ENCODE peak calls at places on chromosomes 2 and 18, in four cellular contexts. N, Q, P and K are unnamed samples.

GRCh38 chr18:6873352-6873751 is 143.8 kb downstream of the ARHGAP28 start:
- DNase-seq in N (no peak), Q (no peak), P (no peak), K (no peak)

GRCh38 chr2:545711-546650 is 131.2 kb downstream of the TMEM18 start:
- DNase-seq in N (no peak), Q (no peak), P (no peak), K (no peak)

GRCh38 chr2:78082555-78082954 is 560.4 kb upstream of the LRRTM4 start:
- DNase-seq in N (no peak), Q (no peak), P (no peak), K (no peak)

GRCh38 chr2:235416816-235417499 is 76.9 kb upstream of the AGAP1 start:
- DNase-seq in N (no peak), Q (no peak), P (peak; percentile 43), K (no peak)

GRCh38 chr2:144364988-144365738 is 154.8 kb downstream of the ZEB2 start:
- DNase-seq in N (no peak), Q (no peak), P (no peak), K (no peak)

GRCh38 chr2:8003462-8004075 is 678.3 kb upstream of the ID2 start:
- DNase-seq in N (no peak), Q (peak; percentile 73), P (no peak), K (peak; percentile 89)

GRCh38 chr2:63692002-63692606 is 103.3 kb downstream of the MDH1 start:
- DNase-seq in N (no peak), Q (no peak), P (peak; percentile 41), K (no peak)

GRCh38 chr2:56133441-56133840 is 50.3 kb upstream of the CCDC85A start:
- DNase-seq in N (no peak), Q (no peak), P (no peak), K (no peak)

GRCh38 chr2:147177449-147177848 is 667.4 kb upstream of the ACVR2A start:
- DNase-seq in N (no peak), Q (no peak), P (no peak), K (no peak)

GRCh38 chr2:219748673-219749570 is 121.5 kb downstream of the SLC4A3 start:
- DNase-seq in N (no peak), Q (no peak), P (no peak), K (no peak)

GRCh38 chr2:8169443-8169842 is 512.4 kb upstream of the ID2 start:
- DNase-seq in N (no peak), Q (no peak), P (no peak), K (no peak)

GRCh38 chr2:86037141-86037794 is 68.4 kb downstream of the POLR1A start:
- DNase-seq in N (no peak), Q (peak; percentile 88), P (no peak), K (peak; percentile 85)

GRCh38 chr2:172038604-172039003 is 38.9 kb downstream of the METAP1D start:
- DNase-seq in N (no peak), Q (no peak), P (no peak), K (no peak)

GRCh38 chr2:142750858-142751257 is 126.6 kb upstream of the KYNU start:
- DNase-seq in N (no peak), Q (no peak), P (peak; percentile 11), K (no peak)

GRCh38 chr2:71070294-71071025 is 2.0 kb downstream of the NAGK start:
- DNase-seq in N (no peak), Q (no peak), P (peak; percentile 66), K (no peak)

GRCh38 chr2:72278046-72278445 is 130.4 kb upstream of the CYP26B1 start:
- DNase-seq in N (no peak), Q (no peak), P (no peak), K (no peak)

GRCh38 chr2:227221120-227221519 is 56.7 kb downstream of the COL4A3 start:
- DNase-seq in N (no peak), Q (no peak), P (no peak), K (no peak)

GRCh38 chr2:232901711-232902578 is 31.9 kb downstream of the SNORC start:
- DNase-seq in N (no peak), Q (no peak), P (peak; percentile 60), K (no peak)

GRCh38 chr2:219611306-219611705 is 13.6 kb downstream of the STK11IP start:
- DNase-seq in N (no peak), Q (no peak), P (no peak), K (no peak)

GRCh38 chr2:175404839-175405238 is 223.3 kb upstream of the ATP5MC3 start:
- DNase-seq in N (no peak), Q (no peak), P (no peak), K (no peak)

GRCh38 chr2:53234548-53234903 is 533.1 kb upstream of the CHAC2 start:
- DNase-seq in N (no peak), Q (no peak), P (no peak), K (no peak)

GRCh38 chr2:28318462-28319117 is 74.1 kb upstream of the FOSL2 start:
- DNase-seq in N (no peak), Q (no peak), P (peak; percentile 70), K (no peak)

GRCh38 chr2:43714164-43714563 is 37.9 kb upstream of the C1GALT1C1L start:
- DNase-seq in N (no peak), Q (no peak), P (no peak), K (no peak)

GRCh38 chr2:50018938-50019337 is 864.6 kb upstream of the FSHR start:
- DNase-seq in N (no peak), Q (no peak), P (no peak), K (no peak)

GRCh38 chr2:9303528-9304225 is 97.1 kb downstream of the ASAP2 start:
- DNase-seq in N (no peak), Q (no peak), P (no peak), K (no peak)

GRCh38 chr2:54979645-54980044 is 70.6 kb downstream of the RTN4 start:
- DNase-seq in N (peak; percentile 65), Q (no peak), P (no peak), K (no peak)

GRCh38 chr2:139454251-139454650 is 674.1 kb upstream of the NXPH2 start:
- DNase-seq in N (no peak), Q (no peak), P (no peak), K (no peak)

GRCh38 chr2:14903709-14904374 is 271.3 kb downstream of the LRATD1 start:
- DNase-seq in N (no peak), Q (no peak), P (peak; percentile 72), K (no peak)

GRCh38 chr18:39701839-39702238 is 2136.2 kb upstream of the CELF4 start:
- DNase-seq in N (no peak), Q (no peak), P (peak; percentile 88), K (no peak)

GRCh38 chr2:54504866-54505265 is 48.7 kb downstream of the SPTBN1 start:
- DNase-seq in N (no peak), Q (no peak), P (no peak), K (no peak)

GRCh38 chr2:232406556-232407310 is at the start of gene ALPG:
- DNase-seq in N (no peak), Q (no peak), P (no peak), K (peak; percentile 72)

GRCh38 chr2:219293736-219294201 is 14.6 kb downstream of the DNAJB2 start:
- DNase-seq in N (no peak), Q (no peak), P (no peak), K (peak; percentile 64)

DNA sequence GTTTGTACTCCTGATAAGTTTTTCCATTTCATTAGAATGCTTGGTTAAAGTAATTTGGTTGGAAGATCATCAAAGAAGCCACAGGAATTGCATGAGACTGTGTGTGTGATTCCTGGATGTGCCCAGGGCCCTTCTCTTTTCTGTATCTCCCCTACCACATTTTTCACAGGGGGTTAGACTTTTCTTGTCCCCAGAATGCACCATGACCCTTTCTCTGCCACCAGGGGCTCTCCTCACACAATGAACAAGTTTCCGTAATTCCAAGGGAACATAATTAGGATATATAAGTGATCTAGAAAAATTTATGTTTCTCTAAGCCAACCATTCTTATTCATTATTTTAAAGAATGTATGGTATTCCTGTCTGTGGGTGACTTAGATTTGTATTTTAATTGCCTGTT is 291.8 kb downstream of the NEDD4L start:
- DNase-seq in N (no peak), Q (no peak), P (no peak), K (no peak)
- TF ChIP-seq CTCF in N (no peak), Q (no peak), P (no peak), K (no peak)

GRCh38 chr2:11396690-11396985 is 52.2 kb upstream of the ROCK2 start:
- DNase-seq in N (no peak), Q (no peak), P (no peak), K (no peak)

GRCh38 chr2:11397046-11397445 is 52.6 kb upstream of the ROCK2 start:
- DNase-seq in N (no peak), Q (no peak), P (no peak), K (no peak)

GRCh38 chr2:11399113-11399762 is 54.8 kb upstream of the ROCK2 start:
- DNase-seq in N (no peak), Q (no peak), P (no peak), K (no peak)

GRCh38 chr2:11397513-11397912 is 53.1 kb upstream of the ROCK2 start:
- DNase-seq in N (no peak), Q (no peak), P (no peak), K (no peak)

GRCh38 chr2:11398710-11399109 is 54.3 kb upstream of the ROCK2 start:
- DNase-seq in N (no peak), Q (no peak), P (no peak), K (no peak)
- TF ChIP-seq POLR2A in N (no peak), Q (no peak), P (no peak), K (no peak)

GRCh38 chr2:173432049-173432754 is 77.5 kb downstream of the CDCA7 start:
- DNase-seq in N (no peak), Q (no peak), P (no peak), K (no peak)

GRCh38 chr2:173431191-173431590 is 76.5 kb downstream of the CDCA7 start:
- DNase-seq in N (no peak), Q (no peak), P (no peak), K (no peak)

DNA sequence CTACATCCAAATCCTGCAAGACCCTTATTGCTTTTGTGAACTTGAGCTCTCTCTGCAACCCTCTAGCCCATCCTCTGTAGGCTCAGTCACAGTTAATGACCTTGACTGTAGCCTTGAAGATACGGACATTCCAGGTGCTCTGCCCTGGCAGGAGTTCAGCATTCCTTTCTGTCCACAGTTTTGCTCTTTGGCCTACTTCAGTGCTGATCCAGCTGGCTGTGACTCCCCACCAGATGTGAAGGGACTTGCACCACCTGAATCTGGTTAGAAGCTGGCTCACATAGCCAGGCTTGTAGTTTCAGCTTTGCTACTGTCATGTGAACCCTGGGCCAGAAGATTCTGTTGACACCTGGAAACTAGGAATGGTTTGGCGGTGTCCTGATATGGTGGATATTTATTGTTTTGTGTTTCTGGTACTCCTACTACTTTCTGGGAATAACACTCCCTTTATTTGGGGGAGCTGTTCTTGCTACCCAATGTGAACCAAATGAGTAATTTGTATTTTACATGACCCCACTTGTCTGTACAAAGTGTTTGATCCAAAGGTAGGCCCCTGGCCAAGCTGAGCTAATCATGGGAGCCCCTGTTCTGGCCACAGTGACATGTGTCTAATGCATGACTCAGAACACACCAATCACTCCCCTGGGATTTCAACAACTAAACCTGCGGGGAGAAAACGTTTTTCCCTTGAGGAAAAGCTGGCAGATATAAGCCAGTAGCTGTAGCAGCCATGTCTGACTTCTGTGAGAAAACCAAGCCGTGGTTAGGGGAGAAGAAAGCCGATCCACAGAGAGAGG is 73.4 kb downstream of the CDCA7 start:
- DNase-seq in N (no peak), Q (no peak), P (peak; percentile 21), K (no peak)
- H3K4me1 ChIP-seq in N (peaks cover 6% of the 10 kb centered on the region), Q (no peaks in the 10 kb centered on the region), P (no peaks in the 10 kb centered on the region), K (peaks cover 14% of the 10 kb centered on the region)

GRCh38 chr2:60818272-60818671 is 62.2 kb downstream of the PAPOLG start:
- DNase-seq in N (no peak), Q (no peak), P (peak; percentile 31), K (no peak)
- TF ChIP-seq CTCF in N (no peak), Q (no peak), P (peak; percentile 35), K (no peak)

GRCh38 chr2:20350753-20351554 is at the start of gene PUM2:
- DNase-seq in N (peak; percentile 90), Q (peak; percentile 94), P (peak; percentile 96), K (peak; percentile 94)
- TF ChIP-seq POLR2A in N (peak; percentile 51), Q (peak; percentile 80), P (peak; percentile 62), K (peak; percentile 55)